ENCODE peak calls at places on chromosomes 11 and 22, in eight cellular contexts. N is ovary; Y is esophagus squamous epithelium; F is upper lobe of right lung; H is iPS DF 6.9; V is lower lobe of right lung; T is CD4-positive, alpha-beta T cell; O is IMR-90. W is an unnamed sample. For H3K27me3, the result is how much of the 10 kb centered on the place peaks cover.

GRCh38 chr11:76620471-76620870 is 50.1 kb downstream of the LRRC32 start:
- DNase-seq in O (peak), Y (no peak), H (no peak), N (no peak), F (no peak), V (no peak), T (no peak), W (no peak)

GRCh38 chr11:44974402-44975000 is 23.8 kb upstream of the TP53I11 start:
- DNase-seq in F (no peak), H (no peak), Y (no peak), T (no peak), O (no peak), V (no peak), N (no peak), W (no peak)

GRCh38 chr11:850777-851762 is 8.4 kb downstream of the TSPAN4 start:
- DNase-seq in V (no peak), H (no peak), Y (no peak), O (no peak), N (peak), T (no peak), F (no peak), W (no peak)

GRCh38 chr22:47115518-47115890 is 353.1 kb downstream of the TBC1D22A start:
- DNase-seq in Y (no peak), O (no peak), H (no peak), T (no peak), F (peak), V (no peak), N (no peak), W (peak)

GRCh38 chr11:38392176-38392575 is 1794.1 kb upstream of the RAG2 start:
- DNase-seq in T (no peak), H (no peak), F (no peak), N (no peak), V (no peak), O (no peak), Y (no peak), W (no peak)

GRCh38 chr11:108431370-108431769 is 36.0 kb downstream of the C11orf65 start:
- DNase-seq in T (no peak), V (no peak), F (no peak), N (no peak), H (no peak), Y (no peak), O (no peak), W (no peak)

GRCh38 chr22:49203863-49204598 is 623.6 kb downstream of the BRD1 start:
- DNase-seq in T (no peak), H (no peak), V (no peak), Y (no peak), F (peak), N (no peak), O (no peak), W (peak)

GRCh38 chr22:43880743-43881055 is 11.1 kb downstream of the PNPLA5 start:
- DNase-seq in T (no peak), Y (no peak), V (no peak), N (no peak), F (peak), H (no peak), O (no peak), W (no peak)

GRCh38 chr22:19693581-19693980 is 20.7 kb upstream of the SEPTIN5 start:
- DNase-seq in T (no peak), H (no peak), V (no peak), N (no peak), Y (no peak), O (no peak), F (peak), W (no peak)

GRCh38 chr22:49713003-49713402 is 114.7 kb downstream of the BRD1 start:
- DNase-seq in T (no peak), H (no peak), Y (no peak), V (no peak), O (no peak), N (no peak), F (no peak), W (no peak)

GRCh38 chr11:130772266-130773227 is 143.7 kb downstream of the SNX19 start:
- DNase-seq in N (no peak), F (no peak), H (no peak), V (no peak), O (peak), Y (no peak), T (no peak), W (no peak)

GRCh38 chr11:106231591-106231990 is 154.1 kb downstream of the AASDHPPT start:
- DNase-seq in Y (no peak), O (peak), H (no peak), T (no peak), F (no peak), V (no peak), N (no peak), W (no peak)

GRCh38 chr11:43567396-43567975 is 113.1 kb upstream of the HSD17B12 start:
- DNase-seq in N (no peak), T (no peak), O (peak), Y (no peak), F (no peak), V (no peak), H (no peak), W (no peak)

GRCh38 chr22:50294319-50294656 is 13.2 kb downstream of the PLXNB2 start:
- DNase-seq in V (no peak), H (no peak), F (no peak), N (no peak), O (no peak), Y (no peak), T (no peak), W (no peak)

GRCh38 chr11:79249341-79249993 is 191.4 kb downstream of the TENM4 start:
- DNase-seq in F (no peak), H (no peak), N (no peak), Y (no peak), O (peak), V (no peak), T (no peak), W (no peak)

GRCh38 chr11:79363861-79364378 is 76.9 kb downstream of the TENM4 start:
- DNase-seq in H (no peak), F (no peak), V (no peak), N (no peak), Y (no peak), O (no peak), T (no peak), W (no peak)

GRCh38 chr11:86291466-86292262 is 10.4 kb upstream of the HIKESHI start:
- DNase-seq in F (no peak), O (peak), Y (no peak), H (peak), T (peak), V (no peak), N (peak), W (no peak)

GRCh38 chr11:88280673-88281316 is 56.7 kb downstream of the CTSC start:
- DNase-seq in H (no peak), F (no peak), Y (no peak), V (no peak), N (no peak), T (no peak), O (no peak), W (no peak)

GRCh38 chr22:23915230-23915754 is 21.1 kb downstream of the MIF start:
- DNase-seq in Y (no peak), H (no peak), F (no peak), T (no peak), V (no peak), N (no peak), O (no peak), W (no peak)

GRCh38 chr11:2580444-2581050 is 119.2 kb downstream of the KCNQ1OT1 start:
- DNase-seq in V (peak), Y (no peak), T (no peak), N (peak), H (no peak), O (no peak), F (peak), W (peak)

GRCh38 chr22:23895599-23896144 is 1.5 kb downstream of the MIF start:
- DNase-seq in N (no peak), F (no peak), V (no peak), Y (no peak), H (no peak), T (no peak), O (no peak), W (no peak)

GRCh38 chr22:29342577-29343312 is 27.2 kb upstream of the RASL10A start:
- DNase-seq in T (no peak), V (no peak), Y (no peak), N (no peak), F (no peak), O (no peak), H (no peak), W (no peak)

GRCh38 chr22:41302016-41302767 is 867 bp downstream of the ZC3H7B start:
- DNase-seq in N (peak), O (no peak), V (no peak), H (no peak), T (no peak), Y (no peak), F (peak), W (no peak)

GRCh38 chr22:45896961-45897538 is 79.9 kb downstream of the WNT7B start:
- DNase-seq in H (no peak), T (no peak), F (peak), N (peak), V (peak), O (no peak), Y (no peak), W (no peak)
- H3K27me3 ChIP-seq in H (under half), T (under half), F (under half), N (under half), V (under half), O (under half), Y (under half), W (under half)

GRCh38 chr11:117444256-117445096 is 116.8 kb downstream of the CEP164 start:
- DNase-seq in H (no peak), V (no peak), Y (no peak), T (no peak), O (no peak), N (no peak), F (no peak), W (no peak)
- H3K27me3 ChIP-seq in H (under half), V (under half), Y (under half), T (under half), O (under half), N (under half), F (under half), W (under half)

GRCh38 chr22:36635483-36635882 is 68.1 kb downstream of the CACNG2 start:
- DNase-seq in T (no peak), O (no peak), N (no peak), V (no peak), H (no peak), Y (no peak), F (no peak), W (no peak)
- H3K27me3 ChIP-seq in T (under half), O (under half), N (under half), V (under half), H (under half), Y (under half), F (under half), W (half or more)

DNA sequence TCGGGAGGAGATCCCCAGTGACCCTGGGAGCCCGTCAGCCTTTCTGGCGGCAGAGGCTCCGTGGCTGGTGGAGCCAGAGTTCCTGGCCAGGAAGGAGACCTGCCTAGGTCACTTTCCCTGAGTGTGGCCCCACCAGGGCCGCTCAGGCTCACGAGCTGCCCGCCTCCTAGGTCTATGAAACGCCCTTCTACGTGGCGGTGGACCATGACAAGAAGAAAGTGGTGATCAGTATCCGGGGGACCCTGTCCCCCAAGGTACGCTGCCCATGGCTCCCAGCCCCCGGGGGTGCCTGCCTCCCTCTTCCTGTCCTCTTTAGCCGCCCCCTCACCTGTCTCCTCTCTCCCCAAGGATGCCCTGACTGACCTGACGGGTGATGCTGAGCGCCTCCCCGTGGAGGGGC is 17.0 kb upstream of the MYRF start:
- DNase-seq in Y (no peak), O (no peak), H (no peak), N (no peak), F (no peak), T (no peak), V (no peak), W (no peak)
- H3K27me3 ChIP-seq in Y (under half), O (under half), H (under half), N (under half), F (under half), T (under half), V (under half), W (under half)

DNA sequence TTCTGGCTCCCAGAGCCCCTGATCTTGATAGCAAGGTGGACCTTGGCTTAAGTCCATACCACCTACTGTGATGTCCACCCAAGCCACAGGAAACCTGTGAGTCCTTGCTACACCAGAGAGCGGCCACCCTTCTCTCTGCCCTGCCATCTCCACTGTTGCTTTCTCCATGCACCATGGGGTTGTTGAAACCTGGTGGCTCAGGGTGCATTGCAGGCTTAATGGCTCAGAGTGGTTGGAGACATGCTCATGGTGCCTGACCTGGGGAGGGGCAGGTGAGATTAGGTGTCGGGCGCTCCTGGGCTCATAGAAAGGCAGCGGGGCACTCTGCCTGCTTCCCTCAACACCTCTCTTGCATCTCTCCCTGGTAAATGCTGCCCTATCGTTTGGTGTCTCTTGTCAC is 25.0 kb upstream of the CACNG2 start:
- DNase-seq in T (no peak), F (peak), V (no peak), O (no peak), N (no peak), Y (no peak), H (no peak), W (no peak)
- H3K27me3 ChIP-seq in T (under half), F (under half), V (under half), O (under half), N (under half), Y (under half), H (under half), W (under half)